ENCODE peak calls at places on chromosomes 16 and 17, in ten cellular contexts. P, D, B, C, Y, I, K, E, Z and G are unnamed samples.

GRCh38 chr16:84247844-84248243 is 8.0 kb upstream of the KCNG4 start:
- DNase-seq in K (no peak), B (no peak), Z (no peak), C (no peak), I (no peak), E (no peak), P (no peak), Y (no peak), D (no peak), G (no peak)

GRCh38 chr17:81039854-81040758 is 5.2 kb downstream of the BAIAP2 start:
- DNase-seq in P (no peak), E (no peak), Y (no peak), B (no peak), Z (no peak), K (no peak), C (no peak), D (no peak), I (peak; percentile 76), G (no peak)

GRCh38 chr17:61453563-61453962 is 1.3 kb downstream of the TBX4 start:
- DNase-seq in D (no peak), K (no peak), I (no peak), E (no peak), P (no peak), Y (no peak), C (no peak), Z (no peak), B (no peak), G (no peak)

GRCh38 chr17:50765454-50766221 is 1.7 kb downstream of the ANKRD40CL start:
- DNase-seq in I (no peak), E (no peak), Y (no peak), P (no peak), C (no peak), B (no peak), K (no peak), D (peak; percentile 66), Z (no peak), G (no peak)

GRCh38 chr17:43591750-43592562 is 45.8 kb upstream of the ETV4 start:
- DNase-seq in K (no peak), C (no peak), E (no peak), Z (no peak), P (no peak), I (peak; percentile 87), D (no peak), Y (no peak), B (no peak), G (no peak)

GRCh38 chr17:55577687-55578086 is 66.4 kb upstream of the SMIM36 start:
- DNase-seq in P (no peak), K (peak; percentile 49), B (peak; percentile 23), Y (no peak), I (no peak), C (no peak), Z (peak; percentile 72), E (peak; percentile 24), D (peak; percentile 32), G (no peak)

GRCh38 chr16:85041184-85041928 is 13.8 kb downstream of the KIAA0513 start:
- DNase-seq in B (no peak), K (no peak), Y (no peak), I (no peak), D (no peak), C (no peak), E (no peak), Z (no peak), P (no peak), G (no peak)

GRCh38 chr17:2398655-2399571 is 1.9 kb downstream of the MNT start:
- DNase-seq in Y (peak; percentile 79), Z (peak; percentile 88), E (no peak), C (no peak), D (peak; percentile 48), B (peak; percentile 61), K (peak; percentile 64), P (peak; percentile 53), I (peak; percentile 91), G (peak; percentile 60)

GRCh38 chr17:17783825-17784598 is 52.8 kb downstream of the SREBF1 start:
- DNase-seq in Y (peak; percentile 46), D (peak; percentile 83), P (no peak), K (peak; percentile 36), E (no peak), Z (no peak), C (no peak), B (peak; percentile 18), I (peak; percentile 25), G (no peak)

GRCh38 chr17:48310748-48311213 is 119.2 kb downstream of the SKAP1 start:
- DNase-seq in E (no peak), K (no peak), Z (no peak), P (no peak), Y (no peak), B (no peak), D (no peak), I (no peak), C (no peak), G (no peak)

GRCh38 chr17:7258731-7259554 is 3.3 kb downstream of the CLDN7 start:
- DNase-seq in B (no peak), C (peak; percentile 62), E (no peak), K (peak; percentile 27), Y (no peak), D (no peak), I (peak; percentile 51), Z (peak; percentile 84), P (no peak), G (no peak)

GRCh38 chr17:17028059-17028877 is 14.0 kb upstream of the MPRIP start:
- DNase-seq in Z (peak; percentile 93), E (no peak), K (no peak), D (no peak), C (peak; percentile 94), P (no peak), I (peak; percentile 75), Y (no peak), B (no peak), G (no peak)

GRCh38 chr17:76431509-76431908 is 21.4 kb downstream of the UBE2O start:
- DNase-seq in Y (no peak), E (no peak), P (no peak), B (no peak), D (no peak), K (no peak), C (no peak), Z (no peak), I (no peak), G (no peak)

GRCh38 chr17:79838541-79839274 is 532 bp downstream of the CBX4 start:
- DNase-seq in E (no peak), I (peak; percentile 76), Z (peak; percentile 82), D (peak; percentile 58), C (no peak), B (peak; percentile 43), Y (peak; percentile 60), P (peak; percentile 39), K (peak; percentile 70), G (peak; percentile 47)

GRCh38 chr17:1365445-1366039 is 34.5 kb downstream of the YWHAE start:
- DNase-seq in P (peak; percentile 38), D (peak; percentile 70), B (peak; percentile 43), K (peak; percentile 38), Y (peak; percentile 68), E (peak; percentile 43), C (peak; percentile 59), I (peak; percentile 94), Z (no peak), G (peak; percentile 44)

GRCh38 chr17:14201595-14201994 is 35.1 kb downstream of the CDRT15 start:
- DNase-seq in Z (no peak), B (peak; percentile 63), P (peak; percentile 50), D (no peak), I (no peak), C (no peak), E (no peak), Y (peak; percentile 83), K (peak; percentile 31), G (peak; percentile 54)

GRCh38 chr17:73850426-73850825 is 206.2 kb upstream of the SDK2 start:
- DNase-seq in E (no peak), D (no peak), K (no peak), C (no peak), Y (no peak), I (no peak), B (no peak), P (no peak), Z (no peak), G (no peak)

GRCh38 chr16:473046-474043 is 47.9 kb downstream of the RAB11FIP3 start:
- DNase-seq in P (no peak), D (no peak), E (no peak), K (no peak), C (no peak), I (no peak), Z (no peak), Y (no peak), B (no peak), G (no peak)

GRCh38 chr16:72400257-72401078 is 228.5 kb upstream of the PMFBP1 start:
- DNase-seq in E (peak; percentile 14), Y (no peak), P (no peak), Z (no peak), B (peak; percentile 5), C (peak; percentile 28), D (peak; percentile 52), K (peak; percentile 20), I (peak; percentile 81), G (no peak)

GRCh38 chr17:50359005-50359699 is 13.2 kb downstream of the XYLT2 start:
- DNase-seq in P (no peak), E (no peak), I (no peak), Z (no peak), K (no peak), D (no peak), Y (no peak), C (no peak), B (no peak), G (no peak)

GRCh38 chr16:49460786-49461470 is 87.3 kb downstream of the C16orf78 start:
- DNase-seq in C (no peak), E (no peak), K (no peak), B (no peak), Y (no peak), Z (peak; percentile 32), I (no peak), D (no peak), P (no peak), G (peak; percentile 4)

GRCh38 chr16:69930117-69930776 is 20.9 kb upstream of the CLEC18A start:
- DNase-seq in Y (peak; percentile 24), E (peak; percentile 50), P (peak; percentile 13), B (peak; percentile 30), Z (no peak), K (peak; percentile 56), D (peak; percentile 72), I (peak; percentile 87), C (peak; percentile 40), G (peak; percentile 20)

GRCh38 chr17:4744999-4745969 is 5.6 kb upstream of the CXCL16 start:
- DNase-seq in K (no peak), D (no peak), I (no peak), C (no peak), P (no peak), B (no peak), Z (no peak), E (no peak), Y (no peak), G (no peak)

GRCh38 chr16:81620796-81621195 is 158.3 kb upstream of the PLCG2 start:
- DNase-seq in P (no peak), D (no peak), E (no peak), K (no peak), B (no peak), C (no peak), I (no peak), Y (no peak), Z (no peak), G (no peak)

GRCh38 chr17:58314706-58315015 is 13.9 kb downstream of the TSPOAP1 start:
- DNase-seq in Z (no peak), B (no peak), D (no peak), Y (no peak), P (no peak), C (no peak), E (no peak), K (no peak), I (no peak), G (no peak)

GRCh38 chr16:1437606-1438005 is 6.7 kb downstream of the PERCC1 start:
- DNase-seq in Y (no peak), Z (no peak), P (no peak), I (no peak), K (no peak), D (no peak), E (no peak), C (no peak), B (no peak), G (no peak)

GRCh38 chr17:63843387-63844292 is 1.2 kb upstream of the SMARCD2 start:
- DNase-seq in C (peak; percentile 40), Z (no peak), K (peak; percentile 47), D (peak; percentile 94), B (peak; percentile 18), P (no peak), Y (peak; percentile 60), E (no peak), I (peak; percentile 45), G (peak; percentile 35)

GRCh38 chr16:72317378-72317777 is 145.4 kb upstream of the PMFBP1 start:
- DNase-seq in I (no peak), B (no peak), K (no peak), C (no peak), D (no peak), E (no peak), P (no peak), Y (no peak), Z (no peak), G (no peak)